ENCODE peak calls at places on chromosomes 5 and 9, in ten cellular contexts. E, R, I, M, T, X, Z, F, Y and P are unnamed samples.

GRCh38 chr5:170211575-170212334 is 21.0 kb upstream of the C5orf58 start:
- DNase-seq in M (no peak), Z (no peak), R (no peak), F (no peak), X (no peak), Y (peak; percentile 80), T (no peak), I (no peak), E (no peak), P (no peak)

GRCh38 chr9:14096182-14096922 is 217.6 kb downstream of the NFIB start:
- DNase-seq in R (no peak), E (no peak), I (no peak), T (no peak), Z (no peak), X (peak; percentile 23), M (no peak), Y (peak; percentile 55), F (peak; percentile 68), P (peak; percentile 24)

GRCh38 chr5:103259705-103260355 is 1.3 kb downstream of the MACIR start:
- DNase-seq in I (no peak), F (peak; percentile 32), Z (no peak), X (peak; percentile 57), Y (peak; percentile 58), T (no peak), E (no peak), R (no peak), M (peak; percentile 53), P (no peak)

GRCh38 chr5:143374496-143375217 is 28.8 kb downstream of the NR3C1 start:
- DNase-seq in T (no peak), X (no peak), I (no peak), Y (no peak), Z (no peak), E (no peak), R (no peak), F (no peak), M (no peak), P (no peak)

GRCh38 chr9:133484671-133485437 is 6.0 kb upstream of the SLC2A6 start:
- DNase-seq in I (peak; percentile 68), X (no peak), E (peak; percentile 82), T (no peak), Z (peak; percentile 42), R (no peak), F (no peak), Y (no peak), M (no peak), P (no peak)

GRCh38 chr5:114380721-114381120 is 18.9 kb downstream of the KCNN2 start:
- DNase-seq in Z (no peak), T (no peak), E (no peak), X (no peak), R (no peak), Y (no peak), I (no peak), F (no peak), M (no peak), P (no peak)

GRCh38 chr9:134809296-134809695 is 71.3 kb upstream of the FCN2 start:
- DNase-seq in Z (no peak), F (no peak), I (no peak), T (no peak), X (no peak), E (no peak), Y (no peak), M (no peak), R (no peak), P (no peak)

GRCh38 chr5:139795074-139796001 is at the start of gene PSD2:
- DNase-seq in R (peak; percentile 22), F (no peak), M (peak; percentile 51), E (peak; percentile 81), T (no peak), I (peak; percentile 64), X (peak; percentile 61), Y (no peak), Z (peak; percentile 60), P (peak; percentile 61)

GRCh38 chr5:132417010-132417439 is 47.5 kb downstream of the SLC22A5 start:
- DNase-seq in X (no peak), T (no peak), Y (no peak), E (no peak), I (peak; percentile 77), F (no peak), Z (no peak), M (no peak), R (peak; percentile 52), P (no peak)

GRCh38 chr5:132419517-132420468 is 50.3 kb downstream of the SLC22A5 start:
- DNase-seq in I (peak; percentile 91), T (no peak), Y (no peak), X (peak; percentile 81), M (peak; percentile 89), Z (peak; percentile 83), E (peak; percentile 71), F (peak; percentile 80), R (peak; percentile 65), P (peak; percentile 82)

GRCh38 chr5:132417889-132418432 is 48.5 kb downstream of the SLC22A5 start:
- DNase-seq in F (no peak), Y (no peak), T (no peak), X (no peak), Z (no peak), R (no peak), E (no peak), I (peak; percentile 58), M (no peak), P (no peak)

GRCh38 chr5:132417461-132417860 is 48.0 kb downstream of the SLC22A5 start:
- DNase-seq in Z (no peak), E (no peak), T (no peak), Y (no peak), I (no peak), X (no peak), F (no peak), M (no peak), R (no peak), P (no peak)

GRCh38 chr5:132418876-132419275 is 49.4 kb downstream of the SLC22A5 start:
- DNase-seq in R (no peak), M (no peak), E (no peak), Z (no peak), F (peak; percentile 50), T (no peak), Y (no peak), X (no peak), I (no peak), P (no peak)
- H3K4me1 ChIP-seq in R (peaks cover 100% of the 10 kb centered on the region), M (no peaks in the 10 kb centered on the region), E (peaks cover 16% of the 10 kb centered on the region), Z (peaks cover 93% of the 10 kb centered on the region), F (peaks cover 41% of the 10 kb centered on the region), T (peaks cover 69% of the 10 kb centered on the region), Y (peaks cover 56% of the 10 kb centered on the region), X (peaks cover 8% of the 10 kb centered on the region), I (peaks cover 95% of the 10 kb centered on the region), P (peaks cover 22% of the 10 kb centered on the region)

DNA sequence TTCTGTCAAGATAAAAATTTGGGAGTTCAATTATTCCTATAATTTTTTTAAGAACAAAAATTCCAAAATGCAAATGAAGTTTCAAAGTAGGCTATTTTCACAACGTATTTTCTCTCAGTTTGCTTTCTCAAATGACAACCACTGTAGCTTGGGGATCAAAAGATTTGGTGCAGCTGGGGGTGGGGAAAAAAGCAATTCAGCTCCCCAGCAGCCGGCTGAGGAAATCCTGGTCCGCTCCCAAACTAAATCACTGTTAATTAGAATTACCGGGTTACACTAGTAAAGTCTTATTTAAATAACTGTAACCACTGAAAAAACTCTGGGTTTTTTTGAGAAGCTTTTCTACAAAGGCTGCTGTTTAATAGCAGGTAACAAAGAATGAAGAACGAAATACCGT is 5.7 kb downstream of the NR6A1 start:
- DNase-seq in T (no peak), R (no peak), F (no peak), X (no peak), M (no peak), Y (no peak), I (no peak), Z (no peak), E (no peak), P (no peak)
- H3K4me1 ChIP-seq in T (peaks cover 7% of the 10 kb centered on the region), R (peaks cover 24% of the 10 kb centered on the region), F (peaks cover 3% of the 10 kb centered on the region), X (peaks cover 61% of the 10 kb centered on the region), M (peaks cover 6% of the 10 kb centered on the region), Y (no peaks in the 10 kb centered on the region), I (peaks cover 11% of the 10 kb centered on the region), Z (peaks cover 8% of the 10 kb centered on the region), E (peaks cover 9% of the 10 kb centered on the region), P (no peaks in the 10 kb centered on the region)

GRCh38 chr9:137459147-137459600 is at the start of gene NSMF:
- DNase-seq in E (peak; percentile 97), X (peak; percentile 98), T (no peak), Y (peak; percentile 59), R (peak; percentile 94), M (peak; percentile 90), I (peak; percentile 98), Z (peak; percentile 97), F (peak; percentile 91), P (peak; percentile 97)

GRCh38 chr9:137457406-137458193 is 1.5 kb downstream of the NSMF start:
- DNase-seq in M (no peak), Z (peak; percentile 50), Y (no peak), E (peak; percentile 92), I (peak; percentile 83), T (no peak), X (no peak), R (no peak), F (no peak), P (peak; percentile 56)

GRCh38 chr9:137456864-137457405 is 2.2 kb downstream of the NSMF start:
- DNase-seq in Y (no peak), M (no peak), R (no peak), T (no peak), I (no peak), E (peak; percentile 45), F (no peak), Z (peak; percentile 45), X (no peak), P (peak; percentile 53)

GRCh38 chr9:137459601-137460362 is 648 bp upstream of the NSMF start:
- DNase-seq in R (no peak), T (no peak), Z (peak; percentile 64), Y (no peak), I (no peak), X (no peak), M (no peak), E (no peak), F (no peak), P (peak; percentile 38)

GRCh38 chr9:137458194-137459146 is 664 bp downstream of the NSMF start:
- DNase-seq in X (no peak), T (no peak), M (no peak), Y (no peak), F (no peak), R (no peak), Z (peak; percentile 63), E (peak; percentile 86), I (peak; percentile 82), P (peak; percentile 73)
- H3K4me1 ChIP-seq in X (peaks cover 12% of the 10 kb centered on the region), T (peaks cover 18% of the 10 kb centered on the region), M (no peaks in the 10 kb centered on the region), Y (no peaks in the 10 kb centered on the region), F (peaks cover 3% of the 10 kb centered on the region), R (peaks cover 42% of the 10 kb centered on the region), Z (peaks cover 8% of the 10 kb centered on the region), E (peaks cover 3% of the 10 kb centered on the region), I (peaks cover 37% of the 10 kb centered on the region), P (peaks cover 15% of the 10 kb centered on the region)

GRCh38 chr9:113566011-113566711 is 102.6 kb downstream of the RGS3 start:
- DNase-seq in X (no peak), F (peak; percentile 16), E (peak; percentile 48), M (no peak), Y (no peak), R (no peak), I (peak; percentile 59), T (no peak), Z (no peak), P (peak; percentile 24)

GRCh38 chr9:113568481-113569321 is 105.2 kb downstream of the RGS3 start:
- DNase-seq in X (no peak), R (no peak), I (peak; percentile 66), Y (no peak), M (no peak), T (no peak), Z (peak; percentile 83), F (peak; percentile 45), E (no peak), P (no peak)

GRCh38 chr9:113568081-113568435 is 104.5 kb downstream of the RGS3 start:
- DNase-seq in R (no peak), M (no peak), E (no peak), Z (no peak), I (peak; percentile 41), F (no peak), T (no peak), X (no peak), Y (no peak), P (no peak)

GRCh38 chr9:113566712-113567071 is 103.2 kb downstream of the RGS3 start:
- DNase-seq in Z (no peak), Y (no peak), T (no peak), F (no peak), X (no peak), E (peak; percentile 46), I (peak; percentile 62), M (no peak), R (no peak), P (no peak)

DNA sequence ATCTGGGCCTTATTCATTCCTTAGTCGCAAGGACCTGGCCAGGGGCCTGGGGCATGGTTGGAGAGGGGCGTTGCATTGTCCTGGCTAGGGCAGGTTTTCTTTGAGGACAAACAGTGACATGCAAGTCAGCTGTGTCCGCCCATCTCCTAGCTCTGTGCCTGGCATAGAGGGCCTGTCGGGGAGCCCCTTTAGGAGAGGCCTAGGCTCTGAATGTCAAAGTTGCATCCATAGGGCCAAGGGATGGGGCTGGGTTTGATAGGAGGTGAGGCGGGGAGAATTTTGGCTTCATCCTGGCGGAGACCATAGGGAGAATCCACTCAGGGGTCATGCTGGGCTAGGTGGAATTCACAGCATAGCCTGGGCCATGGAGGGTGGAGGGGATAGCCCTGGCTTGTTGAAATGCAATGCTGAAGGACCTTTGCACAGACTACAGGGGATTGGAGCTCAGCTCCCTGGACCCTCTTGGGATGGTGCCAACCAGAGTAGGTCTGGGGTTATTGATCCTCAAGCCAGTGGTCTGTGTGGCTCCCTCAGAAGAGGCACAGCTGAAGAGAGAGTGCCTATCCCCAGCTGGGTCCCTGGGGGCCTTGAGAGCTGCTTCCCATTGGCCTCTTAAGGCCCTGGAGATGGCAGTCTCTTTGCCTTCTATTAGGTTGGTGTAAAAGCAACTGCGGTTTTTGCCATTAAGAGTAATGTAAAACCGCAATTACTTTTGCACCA is 104.0 kb downstream of the RGS3 start:
- DNase-seq in I (peak; percentile 42), R (peak; percentile 11), M (no peak), F (no peak), Z (no peak), X (no peak), E (no peak), Y (no peak), T (no peak), P (peak; percentile 31)
- H3K4me1 ChIP-seq in I (peaks cover 4% of the 10 kb centered on the region), R (peaks cover 100% of the 10 kb centered on the region), M (peaks cover 2% of the 10 kb centered on the region), F (peaks cover 24% of the 10 kb centered on the region), Z (peaks cover 65% of the 10 kb centered on the region), X (peaks cover 31% of the 10 kb centered on the region), E (peaks cover 8% of the 10 kb centered on the region), Y (peaks cover 11% of the 10 kb centered on the region), T (peaks cover 39% of the 10 kb centered on the region), P (peaks cover 30% of the 10 kb centered on the region)